ENCODE peak calls at places on chromosomes 6 and 20, in six cellular contexts. I is T-helper 22 cell, W is T-helper 1 cell, N is head of caudate nucleus, F is amygdala, P is D721Med. T is an unnamed sample.

GRCh38 chr6:1336246-1336843 is 24.4 kb downstream of the FOXQ1 start:
- DNase-seq in W (no peak), I (no peak), P (no peak), F (no peak), N (no peak), T (no peak)

GRCh38 chr6:38776515-38776914 is 61.4 kb downstream of the DNAH8 start:
- DNase-seq in P (no peak), W (no peak), F (no peak), I (no peak), N (no peak), T (no peak)

GRCh38 chr6:9502991-9503761 is 911.7 kb downstream of the TFAP2A start:
- DNase-seq in W (no peak), I (no peak), P (no peak), N (no peak), F (no peak), T (no peak)

GRCh38 chr20:41329435-41330342 is 10.9 kb upstream of the LPIN3 start:
- DNase-seq in I (no peak), W (no peak), F (no peak), N (no peak), P (no peak), T (peak)

GRCh38 chr20:46332373-46333135 is 24.3 kb upstream of the CDH22 start:
- DNase-seq in P (no peak), W (no peak), F (no peak), I (no peak), N (no peak), T (no peak)

GRCh38 chr20:48619126-48620101 is 208.4 kb downstream of the PREX1 start:
- DNase-seq in F (no peak), P (no peak), I (no peak), W (no peak), N (no peak), T (no peak)

GRCh38 chr20:62219992-62220665 is at the start of gene HRH3:
- DNase-seq in W (peak), N (no peak), F (no peak), I (no peak), P (peak), T (no peak)

GRCh38 chr20:43915209-43916072 is 789 bp downstream of the TOX2 start:
- DNase-seq in I (no peak), N (no peak), W (no peak), F (no peak), P (no peak), T (no peak)

GRCh38 chr6:166433096-166433495 is 50.4 kb upstream of the MPC1 start:
- DNase-seq in F (no peak), P (no peak), I (no peak), N (no peak), W (no peak), T (no peak)

GRCh38 chr6:6769466-6769865 is 180.9 kb downstream of the LY86 start:
- DNase-seq in F (no peak), W (no peak), I (no peak), P (no peak), N (no peak), T (no peak)

GRCh38 chr6:110033101-110033500 is 55.0 kb downstream of the GPR6 start:
- DNase-seq in I (no peak), N (no peak), P (no peak), F (no peak), W (no peak), T (no peak)

GRCh38 chr6:144566868-144567615 is 281.9 kb downstream of the UTRN start:
- DNase-seq in W (no peak), I (no peak), F (no peak), N (no peak), P (no peak), T (no peak)

GRCh38 chr20:57265649-57266250 is 691 bp downstream of the BMP7 start:
- DNase-seq in P (no peak), W (no peak), I (no peak), F (no peak), N (no peak), T (no peak)

GRCh38 chr6:134398453-134398852 is 80.5 kb upstream of the SGK1 start:
- DNase-seq in I (no peak), F (no peak), W (no peak), N (no peak), P (no peak), T (no peak)

GRCh38 chr6:118507636-118508035 is 40.5 kb upstream of the PLN start:
- DNase-seq in W (no peak), I (no peak), P (no peak), F (no peak), N (no peak), T (no peak)

GRCh38 chr6:151681426-151682059 is 125.9 kb upstream of the ESR1 start:
- DNase-seq in P (no peak), I (no peak), W (no peak), F (no peak), N (no peak), T (no peak)

GRCh38 chr20:19460386-19460785 is 247.9 kb downstream of the SLC24A3 start:
- DNase-seq in I (no peak), W (no peak), N (no peak), P (no peak), F (no peak), T (no peak)

GRCh38 chr20:45850926-45851325 is 6.3 kb downstream of the ACOT8 start:
- DNase-seq in F (no peak), W (no peak), I (no peak), P (no peak), N (no peak), T (no peak)

T was measured in omental fat pad.